ENCODE peak calls at places on chromosomes 11 and 22, in five cellular contexts. One of them, this sample, is unnamed.

GRCh38 chr11:96090711-96091110 is 166.8 kb upstream of the MTMR2 start:
- DNase-seq in type B pancreatic cell: no peak
- DNase-seq in ELR: peak
- DNase-seq in HEK293T: no peak
- DNase-seq in activated CD4-positive, alpha-beta T cell treated with anti-CD3 and anti-CD28 coated beads for 24 hours: no peak
- DNase-seq in this sample: no peak

GRCh38 chr11:95682552-95682951 is 107.0 kb downstream of the FAM76B start:
- DNase-seq in type B pancreatic cell: no peak
- DNase-seq in ELR: no peak
- DNase-seq in HEK293T: no peak
- DNase-seq in activated CD4-positive, alpha-beta T cell treated with anti-CD3 and anti-CD28 coated beads for 24 hours: no peak
- DNase-seq in this sample: no peak

GRCh38 chr11:132779487-132779886 is 752.8 kb downstream of the OPCML start:
- DNase-seq in type B pancreatic cell: no peak
- DNase-seq in ELR: peak
- DNase-seq in HEK293T: no peak
- DNase-seq in activated CD4-positive, alpha-beta T cell treated with anti-CD3 and anti-CD28 coated beads for 24 hours: no peak
- DNase-seq in this sample: no peak

GRCh38 chr11:115950660-115951059 is 446.4 kb upstream of the CADM1 start:
- DNase-seq in type B pancreatic cell: no peak
- DNase-seq in ELR: no peak
- DNase-seq in HEK293T: no peak
- DNase-seq in activated CD4-positive, alpha-beta T cell treated with anti-CD3 and anti-CD28 coated beads for 24 hours: no peak
- DNase-seq in this sample: no peak

GRCh38 chr11:17890333-17890732 is 122.5 kb downstream of the SERGEF start:
- DNase-seq in type B pancreatic cell: no peak
- DNase-seq in ELR: no peak
- DNase-seq in HEK293T: no peak
- DNase-seq in activated CD4-positive, alpha-beta T cell treated with anti-CD3 and anti-CD28 coated beads for 24 hours: no peak
- DNase-seq in this sample: no peak

GRCh38 chr11:134915212-134915611 is 503.2 kb upstream of the B3GAT1 start:
- DNase-seq in type B pancreatic cell: no peak
- DNase-seq in ELR: no peak
- DNase-seq in HEK293T: no peak
- DNase-seq in activated CD4-positive, alpha-beta T cell treated with anti-CD3 and anti-CD28 coated beads for 24 hours: no peak
- DNase-seq in this sample: no peak

GRCh38 chr22:36184433-36185035 is 17.1 kb downstream of the APOL4 start:
- DNase-seq in type B pancreatic cell: no peak
- DNase-seq in ELR: no peak
- DNase-seq in HEK293T: no peak
- DNase-seq in activated CD4-positive, alpha-beta T cell treated with anti-CD3 and anti-CD28 coated beads for 24 hours: no peak
- DNase-seq in this sample: no peak

GRCh38 chr11:122850076-122850631 is 11.9 kb downstream of the CRTAM start:
- DNase-seq in type B pancreatic cell: no peak
- DNase-seq in ELR: peak
- DNase-seq in HEK293T: no peak
- DNase-seq in activated CD4-positive, alpha-beta T cell treated with anti-CD3 and anti-CD28 coated beads for 24 hours: no peak
- DNase-seq in this sample: no peak

GRCh38 chr11:122367809-122368231 is 251.8 kb upstream of the BLID start:
- DNase-seq in type B pancreatic cell: no peak
- DNase-seq in ELR: peak
- DNase-seq in HEK293T: no peak
- DNase-seq in activated CD4-positive, alpha-beta T cell treated with anti-CD3 and anti-CD28 coated beads for 24 hours: no peak
- DNase-seq in this sample: no peak

GRCh38 chr11:128757235-128757711 is 63.4 kb downstream of the FLI1 start:
- DNase-seq in type B pancreatic cell: no peak
- DNase-seq in ELR: peak
- DNase-seq in HEK293T: peak
- DNase-seq in activated CD4-positive, alpha-beta T cell treated with anti-CD3 and anti-CD28 coated beads for 24 hours: peak
- DNase-seq in this sample: peak

GRCh38 chr22:23478175-23478574 is 101.9 kb downstream of the IGLL1 start:
- DNase-seq in type B pancreatic cell: peak
- DNase-seq in ELR: peak
- DNase-seq in HEK293T: no peak
- DNase-seq in activated CD4-positive, alpha-beta T cell treated with anti-CD3 and anti-CD28 coated beads for 24 hours: no peak
- DNase-seq in this sample: no peak

GRCh38 chr11:129375731-129376657 is at the start of gene BARX2:
- DNase-seq in type B pancreatic cell: peak
- DNase-seq in ELR: peak
- DNase-seq in HEK293T: peak
- DNase-seq in activated CD4-positive, alpha-beta T cell treated with anti-CD3 and anti-CD28 coated beads for 24 hours: peak
- DNase-seq in this sample: peak

GRCh38 chr22:37121887-37122591 is 12.5 kb upstream of the TMPRSS6 start:
- DNase-seq in type B pancreatic cell: no peak
- DNase-seq in ELR: peak
- DNase-seq in HEK293T: no peak
- DNase-seq in activated CD4-positive, alpha-beta T cell treated with anti-CD3 and anti-CD28 coated beads for 24 hours: peak
- DNase-seq in this sample: peak

GRCh38 chr11:15101072-15101701 is 13.5 kb upstream of the INSC start:
- DNase-seq in type B pancreatic cell: no peak
- DNase-seq in ELR: peak
- DNase-seq in HEK293T: peak
- DNase-seq in activated CD4-positive, alpha-beta T cell treated with anti-CD3 and anti-CD28 coated beads for 24 hours: peak
- DNase-seq in this sample: peak

GRCh38 chr11:6646040-6646439 is 9.6 kb downstream of the DCHS1 start:
- DNase-seq in type B pancreatic cell: no peak
- DNase-seq in ELR: peak
- DNase-seq in HEK293T: no peak
- DNase-seq in activated CD4-positive, alpha-beta T cell treated with anti-CD3 and anti-CD28 coated beads for 24 hours: no peak
- DNase-seq in this sample: no peak

GRCh38 chr22:19882446-19883381 is 28.0 kb upstream of the GNB1L start:
- DNase-seq in type B pancreatic cell: no peak
- DNase-seq in ELR: no peak
- DNase-seq in HEK293T: no peak
- DNase-seq in activated CD4-positive, alpha-beta T cell treated with anti-CD3 and anti-CD28 coated beads for 24 hours: no peak
- DNase-seq in this sample: no peak

GRCh38 chr11:69361466-69361865 is 67.5 kb downstream of the MYEOV start:
- DNase-seq in type B pancreatic cell: peak
- DNase-seq in ELR: no peak
- DNase-seq in HEK293T: no peak
- DNase-seq in activated CD4-positive, alpha-beta T cell treated with anti-CD3 and anti-CD28 coated beads for 24 hours: no peak
- DNase-seq in this sample: no peak

GRCh38 chr11:17473071-17473744 is 3.4 kb downstream of the ABCC8 start:
- DNase-seq in type B pancreatic cell: no peak
- DNase-seq in ELR: peak
- DNase-seq in HEK293T: peak
- DNase-seq in activated CD4-positive, alpha-beta T cell treated with anti-CD3 and anti-CD28 coated beads for 24 hours: no peak
- DNase-seq in this sample: no peak

GRCh38 chr11:128239224-128239790 is 348.1 kb downstream of the ETS1 start:
- DNase-seq in type B pancreatic cell: no peak
- DNase-seq in ELR: peak
- DNase-seq in HEK293T: no peak
- DNase-seq in activated CD4-positive, alpha-beta T cell treated with anti-CD3 and anti-CD28 coated beads for 24 hours: no peak
- DNase-seq in this sample: no peak

GRCh38 chr11:12529041-12529440 is 145.2 kb upstream of the TEAD1 start:
- DNase-seq in type B pancreatic cell: no peak
- DNase-seq in ELR: no peak
- DNase-seq in HEK293T: no peak
- DNase-seq in activated CD4-positive, alpha-beta T cell treated with anti-CD3 and anti-CD28 coated beads for 24 hours: no peak
- DNase-seq in this sample: no peak

GRCh38 chr11:87144266-87144665 is 106.5 kb downstream of the TMEM135 start:
- DNase-seq in type B pancreatic cell: no peak
- DNase-seq in ELR: no peak
- DNase-seq in HEK293T: no peak
- DNase-seq in activated CD4-positive, alpha-beta T cell treated with anti-CD3 and anti-CD28 coated beads for 24 hours: no peak
- DNase-seq in this sample: no peak

GRCh38 chr22:25742918-25743708 is 1.1 kb downstream of the MYO18B start:
- DNase-seq in type B pancreatic cell: no peak
- DNase-seq in ELR: no peak
- DNase-seq in HEK293T: no peak
- DNase-seq in activated CD4-positive, alpha-beta T cell treated with anti-CD3 and anti-CD28 coated beads for 24 hours: no peak
- DNase-seq in this sample: no peak

GRCh38 chr22:44723801-44724200 is 21.8 kb downstream of the PRR5 start:
- DNase-seq in type B pancreatic cell: no peak
- DNase-seq in ELR: peak
- DNase-seq in HEK293T: peak
- DNase-seq in activated CD4-positive, alpha-beta T cell treated with anti-CD3 and anti-CD28 coated beads for 24 hours: no peak
- DNase-seq in this sample: no peak

GRCh38 chr11:5291207-5291838 is 10.4 kb downstream of the OR51B4 start:
- DNase-seq in type B pancreatic cell: no peak
- DNase-seq in ELR: peak
- DNase-seq in HEK293T: peak
- DNase-seq in activated CD4-positive, alpha-beta T cell treated with anti-CD3 and anti-CD28 coated beads for 24 hours: no peak
- DNase-seq in this sample: peak

GRCh38 chr11:63179446-63180068 is 35.5 kb upstream of the SLC22A24 start:
- DNase-seq in type B pancreatic cell: no peak
- DNase-seq in ELR: no peak
- DNase-seq in HEK293T: no peak
- DNase-seq in activated CD4-positive, alpha-beta T cell treated with anti-CD3 and anti-CD28 coated beads for 24 hours: no peak
- DNase-seq in this sample: no peak

GRCh38 chr22:46085831-46086576 is 64.3 kb upstream of the PPARA start:
- DNase-seq in type B pancreatic cell: no peak
- DNase-seq in ELR: peak
- DNase-seq in HEK293T: no peak
- DNase-seq in activated CD4-positive, alpha-beta T cell treated with anti-CD3 and anti-CD28 coated beads for 24 hours: no peak
- DNase-seq in this sample: no peak

GRCh38 chr11:444397-445144 is 2.8 kb upstream of the ANO9 start:
- DNase-seq in type B pancreatic cell: no peak
- DNase-seq in ELR: peak
- DNase-seq in HEK293T: no peak
- DNase-seq in activated CD4-positive, alpha-beta T cell treated with anti-CD3 and anti-CD28 coated beads for 24 hours: no peak
- DNase-seq in this sample: no peak

GRCh38 chr11:1948389-1948788 is 1.3 kb downstream of the MRPL23 start:
- DNase-seq in type B pancreatic cell: no peak
- DNase-seq in ELR: no peak
- DNase-seq in HEK293T: no peak
- DNase-seq in activated CD4-positive, alpha-beta T cell treated with anti-CD3 and anti-CD28 coated beads for 24 hours: no peak
- DNase-seq in this sample: no peak

GRCh38 chr22:20542736-20543135 is 35.3 kb downstream of the MED15 start:
- DNase-seq in type B pancreatic cell: no peak
- DNase-seq in ELR: no peak
- DNase-seq in HEK293T: no peak
- DNase-seq in activated CD4-positive, alpha-beta T cell treated with anti-CD3 and anti-CD28 coated beads for 24 hours: no peak
- DNase-seq in this sample: no peak

GRCh38 chr11:67285541-67286498 is 3.3 kb upstream of the ANKRD13D start:
- DNase-seq in type B pancreatic cell: no peak
- DNase-seq in ELR: no peak
- DNase-seq in HEK293T: no peak
- DNase-seq in activated CD4-positive, alpha-beta T cell treated with anti-CD3 and anti-CD28 coated beads for 24 hours: no peak
- DNase-seq in this sample: no peak

GRCh38 chr11:9208726-9209501 is 56.2 kb downstream of the DENND5A start:
- DNase-seq in type B pancreatic cell: no peak
- DNase-seq in ELR: peak
- DNase-seq in HEK293T: no peak
- DNase-seq in activated CD4-positive, alpha-beta T cell treated with anti-CD3 and anti-CD28 coated beads for 24 hours: no peak
- DNase-seq in this sample: no peak

GRCh38 chr11:35276396-35276795 is 137.4 kb downstream of the CD44 start:
- DNase-seq in type B pancreatic cell: no peak
- DNase-seq in ELR: peak
- DNase-seq in HEK293T: no peak
- DNase-seq in activated CD4-positive, alpha-beta T cell treated with anti-CD3 and anti-CD28 coated beads for 24 hours: no peak
- DNase-seq in this sample: no peak